ENCODE peak calls at places on chromosome 6, in five cellular contexts. O, G, Y, W and J are unnamed samples.

GRCh38 chr6:107866606-107867301 is 42.6 kb upstream of the SCML4 start:
- DNase-seq in O (no peak), G (peak; percentile 11), Y (no peak), W (peak; percentile 38), J (peak; percentile 36)

GRCh38 chr6:157221817-157222175 is 101.5 kb downstream of the TMEM242 start:
- DNase-seq in O (no peak), G (no peak), Y (peak; percentile 79), W (no peak), J (no peak)

GRCh38 chr6:43673444-43674063 is 14.0 kb downstream of the MRPS18A start:
- DNase-seq in O (no peak), G (no peak), Y (no peak), W (no peak), J (no peak)

GRCh38 chr6:87879144-87879861 is 168.3 kb upstream of the SPACA1 start:
- DNase-seq in O (no peak), G (peak; percentile 7), Y (no peak), W (no peak), J (no peak)

GRCh38 chr6:135909737-135910387 is 58.4 kb downstream of the PDE7B start:
- DNase-seq in O (peak; percentile 33), G (peak; percentile 20), Y (no peak), W (peak; percentile 35), J (no peak)

GRCh38 chr6:138923561-138923960 is 64.5 kb downstream of the REPS1 start:
- DNase-seq in O (no peak), G (no peak), Y (no peak), W (no peak), J (no peak)

GRCh38 chr6:32462609-32463008 is 22.9 kb downstream of the HLA-DRA start:
- DNase-seq in O (no peak), G (no peak), Y (no peak), W (no peak), J (no peak)

GRCh38 chr6:114169763-114170162 is 173.1 kb downstream of the HS3ST5 start:
- DNase-seq in O (no peak), G (no peak), Y (no peak), W (no peak), J (no peak)

GRCh38 chr6:159646731-159647130 is 46.3 kb downstream of the SOD2 start:
- DNase-seq in O (no peak), G (no peak), Y (no peak), W (no peak), J (no peak)

GRCh38 chr6:105794263-105794662 is 291.9 kb upstream of the PRDM1 start:
- DNase-seq in O (no peak), G (no peak), Y (peak; percentile 77), W (no peak), J (no peak)

GRCh38 chr6:21899708-21900107 is 306.2 kb downstream of the SOX4 start:
- DNase-seq in O (no peak), G (no peak), Y (no peak), W (no peak), J (no peak)

GRCh38 chr6:158018851-158019361 is 37.2 kb downstream of the SYNJ2 start:
- DNase-seq in O (no peak), G (no peak), Y (peak; percentile 67), W (peak; percentile 77), J (no peak)